ENCODE peak calls at places on chromosomes 11 and 22, in five cellular contexts. C is T-cell; W is NCI-H1436; H is kidney tubule cell; Q is effector CD4-positive, alpha-beta T cell. I is an unnamed sample.

GRCh38 chr22:36702832-36703210 is 731 bp downstream of the CACNG2 start:
- DNase-seq in C (no peak), W (no peak), H (no peak), Q (no peak), I (no peak)

GRCh38 chr11:109247071-109247470 is 174.9 kb upstream of the C11orf87 start:
- DNase-seq in C (no peak), W (no peak), H (peak; percentile 65), Q (no peak), I (peak; percentile 91)

GRCh38 chr11:121535122-121535796 is 82.5 kb upstream of the SORL1-AS1 start:
- DNase-seq in C (no peak), W (no peak), H (peak; percentile 58), Q (no peak), I (peak; percentile 68)

GRCh38 chr22:41782316-41782715 is 18.2 kb upstream of the CCDC134 start:
- DNase-seq in C (peak; percentile 20), W (no peak), H (no peak), Q (no peak), I (no peak)

GRCh38 chr11:21343204-21343603 is 673.8 kb downstream of the NELL1 start:
- DNase-seq in C (no peak), W (no peak), H (no peak), Q (no peak), I (no peak)

GRCh38 chr11:123653997-123654565 is 343 bp downstream of the SCN3B start:
- DNase-seq in C (peak; percentile 21), W (no peak), H (peak; percentile 46), Q (no peak), I (peak; percentile 35)

GRCh38 chr11:88315981-88316441 is 21.5 kb downstream of the CTSC start:
- DNase-seq in C (no peak), W (no peak), H (peak; percentile 57), Q (no peak), I (peak; percentile 59)

GRCh38 chr11:12752868-12753267 is 78.6 kb downstream of the TEAD1 start:
- DNase-seq in C (no peak), W (no peak), H (no peak), Q (no peak), I (no peak)

GRCh38 chr11:114447892-114448291 is 8.6 kb downstream of the REXO2 start:
- DNase-seq in C (no peak), W (no peak), H (no peak), Q (no peak), I (no peak)

GRCh38 chr22:46965552-46966494 is 203.4 kb downstream of the TBC1D22A start:
- DNase-seq in C (no peak), W (no peak), H (no peak), Q (no peak), I (no peak)

GRCh38 chr11:60785806-60786361 is 751 bp downstream of the MS4A10 start:
- DNase-seq in C (no peak), W (no peak), H (peak; percentile 68), Q (no peak), I (no peak)